ENCODE peak calls at places on chromosomes 7 and 10, in eight cellular contexts. S, B, R, T, E, H, A and I are unnamed samples.

GRCh38 chr7:82081644-82082224 is 311.9 kb upstream of the HGF start:
- DNase-seq in A (no peak), H (no peak), E (no peak), T (no peak), S (no peak), B (no peak), R (no peak), I (no peak)

GRCh38 chr7:37449621-37450020 is 957 bp upstream of the ELMO1 start:
- DNase-seq in B (no peak), S (no peak), H (no peak), A (no peak), R (no peak), E (no peak), T (no peak), I (no peak)

GRCh38 chr10:88232029-88232895 is 350.9 kb downstream of the RNLS start:
- DNase-seq in B (no peak), T (no peak), H (no peak), S (no peak), A (no peak), R (no peak), E (no peak), I (no peak)

GRCh38 chr7:30027065-30027456 is 559 bp upstream of the FKBP14 start:
- DNase-seq in S (peak), B (peak), E (no peak), H (no peak), A (peak), R (peak), T (peak), I (no peak)

GRCh38 chr10:8544057-8544380 is 489.5 kb downstream of the GATA3 start:
- DNase-seq in R (no peak), A (no peak), E (no peak), H (no peak), T (no peak), S (no peak), B (no peak), I (no peak)

GRCh38 chr10:69403066-69403465 is 13.7 kb downstream of the TACR2 start:
- DNase-seq in S (no peak), B (no peak), A (no peak), T (no peak), R (no peak), H (no peak), E (no peak), I (no peak)

GRCh38 chr7:46291064-46291463 is 370.0 kb upstream of the IGFBP3 start:
- DNase-seq in S (no peak), B (peak), T (no peak), R (no peak), H (no peak), E (no peak), A (no peak), I (no peak)

GRCh38 chr10:124944982-124945381 is 3.1 kb downstream of the ZRANB1 start:
- DNase-seq in B (peak), T (no peak), S (no peak), A (no peak), H (no peak), E (no peak), R (no peak), I (no peak)

GRCh38 chr10:96374985-96375830 is 16.4 kb upstream of the OPALIN start:
- DNase-seq in E (peak), H (peak), A (peak), R (peak), T (peak), S (peak), B (peak), I (peak)

GRCh38 chr10:82660983-82661382 is 786.0 kb downstream of the NRG3 start:
- DNase-seq in B (no peak), H (no peak), T (no peak), R (no peak), S (no peak), A (no peak), E (no peak), I (no peak)